ENCODE peak calls at places on chromosomes 12 and 14, in five cellular contexts. F is stimulated activated CD4-positive, alpha-beta T cell treated with anti-CD3 and anti-CD28 coated beads, Interleukin-1b, Interleukin-23, amount 100 ng/mL, for 48 hours; X is aorta; Z is HCT116; C is MV-4-11. B is an unnamed sample.

GRCh38 chr12:3698218-3698974 is 54.5 kb downstream of the CRACR2A start:
- DNase-seq in F (no peak), X (no peak), Z (no peak), C (no peak), B (no peak)

GRCh38 chr12:82574191-82574590 is 112.5 kb upstream of the TMTC2 start:
- DNase-seq in F (no peak), X (no peak), Z (no peak), C (no peak), B (no peak)

GRCh38 chr12:60191676-60192359 is 596.0 kb downstream of the SLC16A7 start:
- DNase-seq in F (no peak), X (no peak), Z (no peak), C (no peak), B (no peak)

GRCh38 chr12:51620448-51620847 is 29.4 kb downstream of the SCN8A start:
- DNase-seq in F (no peak), X (no peak), Z (no peak), C (no peak), B (no peak)

GRCh38 chr12:57889541-57889989 is 43.0 kb upstream of the CTDSP2 start:
- DNase-seq in F (no peak), X (peak), Z (no peak), C (no peak), B (no peak)

GRCh38 chr14:54728700-54729527 is 162.0 kb downstream of the SAMD4A start:
- DNase-seq in F (no peak), X (no peak), Z (no peak), C (no peak), B (no peak)

GRCh38 chr14:31834616-31835015 is 242.5 kb upstream of the ARHGAP5 start:
- DNase-seq in F (no peak), X (no peak), Z (no peak), C (no peak), B (no peak)

GRCh38 chr12:49089831-49090773 is 4.5 kb downstream of the DHH start:
- DNase-seq in F (no peak), X (peak), Z (no peak), C (peak), B (peak)

GRCh38 chr12:113818278-113818677 is 147.8 kb downstream of the RBM19 start:
- DNase-seq in F (no peak), X (no peak), Z (no peak), C (no peak), B (no peak)

GRCh38 chr14:99755068-99755405 is 38.2 kb upstream of the EML1 start:
- DNase-seq in F (no peak), X (peak), Z (no peak), C (no peak), B (no peak)

GRCh38 chr14:32472512-32473472 is 143.7 kb downstream of the AKAP6 start:
- DNase-seq in F (no peak), X (no peak), Z (no peak), C (no peak), B (no peak)